ENCODE peak calls at places on chromosomes 2 and 18, in five cellular contexts. P, G, M, Y and Z are unnamed samples.

GRCh38 chr2:64485961-64486360 is 32.0 kb downstream of the LGALSL start:
- DNase-seq in M (peak), P (no peak), G (no peak), Y (no peak), Z (no peak)

GRCh38 chr2:180495606-180496005 is 484.8 kb upstream of the UBE2E3 start:
- DNase-seq in G (no peak), P (no peak), M (no peak), Y (no peak), Z (no peak)

GRCh38 chr2:121241466-121241865 is 43.5 kb downstream of the TFCP2L1 start:
- DNase-seq in G (no peak), M (no peak), P (no peak), Y (no peak), Z (no peak)

GRCh38 chr2:15912203-15912602 is 28.1 kb upstream of the MYCN start:
- DNase-seq in P (peak), M (no peak), G (peak), Y (no peak), Z (no peak)

GRCh38 chr18:57942090-57942489 is 101.9 kb upstream of the NEDD4L start:
- DNase-seq in G (no peak), P (no peak), M (no peak), Y (no peak), Z (no peak)

GRCh38 chr2:173982182-173982714 is 17.1 kb upstream of the SP3 start:
- DNase-seq in Y (no peak), M (no peak), G (no peak), P (no peak), Z (no peak)

GRCh38 chr2:9815844-9816279 is 27.4 kb upstream of the TAF1B start:
- DNase-seq in Y (no peak), M (no peak), G (no peak), P (no peak), Z (no peak)

GRCh38 chr2:20050712-20051517 is 513 bp downstream of the LAPTM4A start:
- DNase-seq in G (peak), P (peak), Y (no peak), M (no peak), Z (peak)

GRCh38 chr2:215460682-215461081 is 24.8 kb upstream of the FN1 start:
- DNase-seq in Y (no peak), G (no peak), P (no peak), M (no peak), Z (no peak)

GRCh38 chr2:110748489-110748867 is 16.1 kb downstream of the ACOXL start:
- DNase-seq in G (no peak), Y (peak), P (no peak), M (no peak), Z (no peak)

GRCh38 chr2:163736433-163737168 is 793 bp upstream of the FIGN start:
- DNase-seq in P (peak), Y (no peak), G (no peak), M (no peak), Z (no peak)

GRCh38 chr18:47721876-47722275 is 208.6 kb downstream of the SMAD2 start:
- DNase-seq in P (no peak), M (no peak), G (no peak), Y (no peak), Z (no peak)

GRCh38 chr2:132733119-132733518 is 63.1 kb upstream of the LYPD1 start:
- DNase-seq in Y (no peak), P (no peak), G (no peak), M (no peak), Z (no peak)

GRCh38 chr2:143885461-143885860 is 634.5 kb downstream of the ZEB2 start:
- DNase-seq in M (no peak), G (no peak), Y (no peak), P (no peak), Z (no peak)

GRCh38 chr2:69181806-69182427 is 168.9 kb downstream of the ANTXR1 start:
- DNase-seq in Y (no peak), G (no peak), M (no peak), P (no peak), Z (no peak)

GRCh38 chr2:113754989-113755689 is 1.3 kb downstream of the SLC35F5 start:
- DNase-seq in Y (no peak), M (no peak), G (no peak), P (no peak), Z (no peak)

GRCh38 chr18:7609617-7610016 is 42.5 kb downstream of the PTPRM start:
- DNase-seq in Y (no peak), P (no peak), G (no peak), M (no peak), Z (no peak)

GRCh38 chr2:180653481-180653880 is 326.9 kb upstream of the UBE2E3 start:
- DNase-seq in Y (no peak), G (no peak), M (no peak), P (no peak), Z (no peak)

GRCh38 chr18:80253871-80254492 is 6.7 kb upstream of the PARD6G start:
- DNase-seq in G (no peak), M (peak), P (no peak), Y (no peak), Z (no peak)

GRCh38 chr2:197258580-197258979 is 52.0 kb downstream of the ANKRD44 start:
- DNase-seq in P (no peak), M (no peak), Y (no peak), G (no peak), Z (no peak)

DNA sequence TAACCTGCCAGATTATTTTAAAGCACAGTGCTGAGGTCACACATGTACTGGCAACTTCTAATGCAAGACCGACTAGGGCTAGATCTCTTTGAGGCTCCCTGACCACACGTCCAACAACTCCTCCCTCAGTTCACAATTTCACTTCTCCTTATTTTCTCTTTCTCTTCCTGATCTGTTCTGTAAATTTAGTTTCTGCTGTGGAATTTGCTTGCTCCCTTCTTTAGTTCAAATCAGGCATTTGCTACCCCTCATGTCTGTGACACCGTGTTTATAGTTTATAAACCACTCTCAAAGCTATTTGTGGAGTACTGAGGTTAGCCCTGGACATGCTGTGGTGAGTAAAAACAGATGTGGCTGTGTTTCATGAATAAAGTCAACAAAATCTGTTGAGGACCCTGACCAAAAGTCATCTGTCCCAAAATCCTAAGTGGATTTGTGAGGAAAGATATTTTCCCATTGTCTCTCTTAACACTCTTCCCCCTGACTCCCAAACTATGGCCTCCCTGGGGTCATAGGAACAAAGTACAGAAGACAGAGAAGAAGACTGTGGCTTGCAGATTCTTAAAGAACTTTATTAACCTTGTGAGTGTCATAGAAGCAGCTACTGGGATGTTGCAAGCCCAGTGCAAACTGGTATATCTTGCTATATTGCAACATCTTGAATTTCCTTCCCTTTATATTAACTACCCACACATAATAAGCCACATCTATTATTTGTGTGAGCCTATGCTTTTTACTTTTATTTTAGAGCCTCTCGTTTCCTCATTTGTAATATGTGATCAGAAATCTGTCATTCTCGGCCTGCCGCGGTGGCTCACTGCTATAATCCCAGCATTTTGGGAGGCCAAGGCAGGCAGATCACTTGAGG is 3.5 kb upstream of the NAGK start:
- DNase-seq in P (no peak), M (no peak), Y (no peak), G (no peak), Z (no peak)
- H3K27ac ChIP-seq in P (no peak), M (no peak), Y (no peak), G (peak), Z (no peak)

DNA sequence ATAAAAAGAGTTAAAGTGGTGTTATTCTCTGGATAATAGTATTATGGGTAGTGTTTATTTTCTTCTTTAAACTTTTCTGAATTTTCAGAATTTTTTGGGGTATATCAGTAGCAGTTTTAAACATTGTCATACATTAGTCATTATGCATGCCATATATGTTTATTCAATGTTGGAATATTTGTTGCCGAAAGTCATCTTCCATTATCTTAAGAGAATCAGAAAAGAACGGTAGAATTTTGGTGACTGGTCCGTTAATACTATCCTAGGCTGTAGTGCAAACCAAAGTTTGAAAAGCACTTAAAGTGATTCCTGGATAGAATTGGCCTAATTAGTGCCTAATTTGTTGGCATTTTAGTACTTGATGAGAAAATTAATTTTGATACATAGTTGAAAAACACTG is 244.1 kb downstream of the PHLPP1 start:
- DNase-seq in G (no peak), P (no peak), M (no peak), Y (no peak), Z (no peak)
- H3K27ac ChIP-seq in G (no peak), P (no peak), M (no peak), Y (no peak), Z (no peak)

GRCh38 chr18:9757851-9758587 is 49.9 kb downstream of the RAB31 start:
- DNase-seq in G (no peak), P (no peak), Y (no peak), M (no peak), Z (no peak)
- H3K27ac ChIP-seq in G (no peak), P (peak), Y (no peak), M (peak), Z (no peak)

GRCh38 chr18:13376841-13377351 is 158.3 kb downstream of the LDLRAD4 start:
- DNase-seq in M (peak), G (no peak), P (no peak), Y (peak), Z (no peak)
- H3K27ac ChIP-seq in M (no peak), G (no peak), P (no peak), Y (peak), Z (peak)

GRCh38 chr2:109511168-109511567 is 102.6 kb downstream of the SEPTIN10 start:
- DNase-seq in P (no peak), Y (no peak), M (no peak), G (no peak), Z (no peak)
- H3K27ac ChIP-seq in P (no peak), Y (no peak), M (no peak), G (no peak), Z (no peak)

DNA sequence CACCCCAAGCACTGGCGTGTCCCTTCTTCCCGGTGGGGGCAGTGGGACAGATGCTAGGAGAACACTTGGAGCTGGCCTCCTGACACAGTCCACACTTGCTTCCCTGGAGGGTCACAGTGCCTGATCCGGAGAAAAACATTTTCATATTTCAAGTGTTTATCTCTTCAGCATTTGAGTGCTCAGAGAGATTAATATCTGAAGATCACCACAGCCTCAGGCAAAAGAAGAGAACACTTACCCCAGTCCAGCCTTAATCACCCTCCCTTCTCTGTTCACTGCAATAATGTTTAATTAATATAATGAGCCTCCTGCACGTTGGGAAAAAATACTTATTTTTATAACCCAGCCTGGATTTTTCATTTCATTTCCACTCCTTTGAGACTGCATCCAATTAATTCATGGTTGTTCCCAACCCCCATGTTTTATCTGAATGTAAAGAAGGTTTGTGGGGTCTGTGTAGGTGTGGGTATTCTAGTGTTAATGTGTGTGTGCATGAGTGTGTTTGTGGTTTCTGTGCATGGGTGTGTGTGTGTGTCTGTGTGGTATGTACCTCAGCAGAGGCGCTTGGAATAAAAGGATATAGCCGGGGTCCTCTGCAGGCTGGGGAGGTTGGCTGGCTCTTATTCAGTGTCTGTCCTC is 72.1 kb downstream of the NRP2 start:
- DNase-seq in G (no peak), M (no peak), Y (no peak), P (no peak), Z (no peak)
- H3K27ac ChIP-seq in G (no peak), M (peak), Y (no peak), P (peak), Z (peak)

DNA sequence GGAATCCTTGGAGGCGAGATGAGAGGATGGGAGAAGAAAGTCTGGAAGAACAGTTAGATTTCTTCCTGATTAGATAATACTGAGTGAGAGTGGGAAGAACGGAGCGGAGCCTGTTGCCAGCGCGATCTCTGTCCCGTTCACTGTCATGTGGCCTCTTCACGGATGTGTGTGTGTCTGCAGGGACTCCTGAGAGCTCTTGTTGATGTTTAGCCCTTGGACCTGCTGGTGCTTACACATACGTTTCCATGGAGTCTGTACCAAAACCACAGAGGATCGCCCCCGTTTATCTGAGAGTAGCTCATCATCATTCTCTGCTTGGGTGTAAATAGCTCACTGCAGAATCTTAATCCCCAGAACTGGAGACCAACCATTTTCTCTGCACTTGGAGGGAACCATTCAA is 150.3 kb downstream of the AGAP1 start:
- DNase-seq in M (no peak), G (no peak), P (no peak), Y (no peak), Z (no peak)
- H3K27ac ChIP-seq in M (no peak), G (peak), P (no peak), Y (no peak), Z (peak)